ENCODE peak calls at places on chromosomes 6 and 20, in five cellular contexts. G, U, W, M and P are unnamed samples.

GRCh38 chr20:5474646-5475550 is 158.1 kb upstream of the PROKR2 start:
- DNase-seq in G (no peak), U (no peak), W (no peak), M (no peak), P (no peak)

GRCh38 chr6:122788663-122789062 is 395 bp upstream of the SMPDL3A start:
- DNase-seq in M (no peak), W (no peak), U (no peak), G (no peak), P (no peak)

GRCh38 chr6:169166896-169167580 is 86.6 kb downstream of the THBS2 start:
- DNase-seq in W (no peak), M (no peak), G (no peak), U (no peak), P (no peak)

GRCh38 chr6:88683734-88684133 is 279.7 kb downstream of the RNGTT start:
- DNase-seq in U (no peak), M (no peak), G (no peak), W (no peak), P (no peak)

GRCh38 chr6:110181131-110182027 is 1.2 kb downstream of the CDC40 start:
- DNase-seq in U (no peak), G (no peak), M (no peak), W (no peak), P (no peak)

GRCh38 chr20:31573555-31574295 is 31.4 kb upstream of the ID1 start:
- DNase-seq in G (no peak), W (no peak), U (no peak), M (no peak), P (no peak)

GRCh38 chr6:101522254-101522653 is 128.7 kb downstream of the GRIK2 start:
- DNase-seq in U (no peak), M (no peak), G (no peak), W (no peak), P (no peak)

GRCh38 chr6:89792881-89793280 is 26.7 kb downstream of the MDN1 start:
- DNase-seq in U (peak; percentile 8), M (no peak), W (no peak), G (peak; percentile 11), P (no peak)

GRCh38 chr6:30885999-30886896 is 1.9 kb downstream of the DDR1 start:
- DNase-seq in U (peak; percentile 93), M (peak; percentile 67), W (no peak), G (peak; percentile 76), P (peak; percentile 64)

GRCh38 chr6:127289934-127290333 is 23.3 kb downstream of the RNF146 start:
- DNase-seq in G (no peak), M (no peak), W (no peak), U (no peak), P (no peak)

GRCh38 chr6:150865406-150866146 is at the start of gene MTHFD1L:
- DNase-seq in G (peak; percentile 64), W (peak; percentile 71), U (peak; percentile 86), M (peak; percentile 72), P (peak; percentile 79)

GRCh38 chr20:64049060-64049886 is at the start of gene SOX18:
- DNase-seq in M (no peak), G (no peak), W (no peak), U (no peak), P (no peak)

GRCh38 chr6:158417760-158418098 is 105.5 kb downstream of the TULP4 start:
- DNase-seq in G (no peak), W (no peak), M (no peak), U (no peak), P (no peak)

GRCh38 chr6:163996491-163996890 is 582.0 kb downstream of the QKI start:
- DNase-seq in G (no peak), W (no peak), M (no peak), U (no peak), P (no peak)

GRCh38 chr6:32604434-32604877 is 14.8 kb upstream of the HLA-DRB1 start:
- DNase-seq in G (no peak), M (no peak), W (no peak), U (no peak), P (no peak)

GRCh38 chr6:33790306-33790855 is 1.5 kb upstream of the LEMD2 start:
- DNase-seq in M (no peak), G (no peak), U (no peak), W (no peak), P (no peak)

GRCh38 chr6:8415305-8415704 is 20.0 kb downstream of the SLC35B3 start:
- DNase-seq in W (no peak), G (no peak), U (no peak), M (no peak), P (no peak)

GRCh38 chr6:125918230-125918629 is 38.3 kb upstream of the HINT3 start:
- DNase-seq in U (no peak), G (no peak), M (no peak), W (no peak), P (no peak)

GRCh38 chr6:91575032-91575431 is 988.2 kb upstream of the MAP3K7 start:
- DNase-seq in U (no peak), G (no peak), M (no peak), W (no peak), P (no peak)

GRCh38 chr20:62875419-62876355 is 14.1 kb upstream of the TCFL5 start:
- DNase-seq in U (peak; percentile 72), M (peak; percentile 81), W (no peak), G (peak; percentile 83), P (peak; percentile 95)

GRCh38 chr6:39280247-39280731 is 33.9 kb downstream of the KCNK17 start:
- DNase-seq in G (peak; percentile 14), W (no peak), U (no peak), M (peak; percentile 54), P (no peak)

GRCh38 chr6:22003219-22003779 is 293.5 kb downstream of the PRL start:
- DNase-seq in G (no peak), M (no peak), W (no peak), U (no peak), P (no peak)

GRCh38 chr6:82924799-82925535 is 140.7 kb downstream of the UBE3D start:
- DNase-seq in W (no peak), G (no peak), U (no peak), M (no peak), P (no peak)

GRCh38 chr20:56343861-56344381 is 14.9 kb upstream of the FAM210B start:
- DNase-seq in U (peak; percentile 89), W (peak; percentile 5), M (peak; percentile 22), G (no peak), P (peak; percentile 49)

GRCh38 chr20:46784450-46785127 is 75.1 kb downstream of the SLC2A10 start:
- DNase-seq in U (no peak), M (no peak), G (no peak), W (no peak), P (no peak)

GRCh38 chr20:35497780-35498189 is 31.7 kb downstream of the C20orf173 start:
- DNase-seq in G (no peak), M (peak; percentile 82), W (no peak), U (no peak), P (no peak)

GRCh38 chr6:112626468-112627082 is 279.4 kb downstream of the RFPL4B start:
- DNase-seq in W (no peak), M (no peak), U (no peak), G (peak; percentile 90), P (no peak)

GRCh38 chr6:9085054-9085746 is 649.9 kb upstream of the SLC35B3 start:
- DNase-seq in M (no peak), G (no peak), W (no peak), U (no peak), P (no peak)

GRCh38 chr20:4794846-4795245 is 73.1 kb downstream of the PRND start:
- DNase-seq in W (no peak), U (no peak), M (no peak), G (no peak), P (no peak)

GRCh38 chr20:35329435-35330139 is 37.4 kb upstream of the FAM83C start:
- DNase-seq in U (no peak), W (peak; percentile 12), M (peak; percentile 42), G (peak; percentile 63), P (peak; percentile 46)

GRCh38 chr6:123363912-123364311 is 272.8 kb downstream of the TRDN start:
- DNase-seq in G (no peak), W (no peak), U (no peak), M (no peak), P (no peak)

GRCh38 chr6:41682966-41683459 is 44.7 kb downstream of the MDFI start:
- DNase-seq in U (no peak), W (no peak), M (no peak), G (no peak), P (no peak)

GRCh38 chr6:17905611-17906592 is 81.5 kb downstream of the KIF13A start:
- DNase-seq in W (no peak), G (peak; percentile 62), U (no peak), M (no peak), P (no peak)

GRCh38 chr20:19858972-19859371 is 100.9 kb downstream of the RIN2 start:
- DNase-seq in U (no peak), M (peak; percentile 50), G (peak; percentile 44), W (no peak), P (no peak)

GRCh38 chr6:68447112-68447511 is 188.0 kb upstream of the ADGRB3 start:
- DNase-seq in W (no peak), M (no peak), G (no peak), U (no peak), P (no peak)

GRCh38 chr6:42864602-42865001 is 14.8 kb upstream of the RPL7L1 start:
- DNase-seq in U (no peak), G (no peak), M (peak; percentile 36), W (no peak), P (no peak)

GRCh38 chr6:4291453-4292403 is 156.4 kb upstream of the ECI2 start:
- DNase-seq in W (no peak), M (no peak), G (peak; percentile 23), U (peak; percentile 54), P (no peak)

GRCh38 chr6:167985205-167985604 is 12.3 kb upstream of the KIF25 start:
- DNase-seq in W (no peak), G (no peak), U (no peak), M (no peak), P (no peak)

GRCh38 chr6:148470606-148471299 is 128.1 kb downstream of the SASH1 start:
- DNase-seq in G (no peak), U (no peak), W (no peak), M (no peak), P (no peak)

GRCh38 chr6:35547666-35548065 is 35.0 kb upstream of the TULP1 start:
- DNase-seq in W (no peak), G (no peak), U (no peak), M (no peak), P (no peak)